ENCODE peak calls at places on chromosomes 6 and 20, in six cellular contexts. One of them, this sample, is unnamed.

GRCh38 chr20:48772183-48772976 is 55.4 kb downstream of the PREX1 start:
- DNase-seq in dorsolateral prefrontal cortex: no peak
- DNase-seq in fibroblast of pulmonary artery: no peak
- DNase-seq in CD4-positive, CD25-positive, alpha-beta regulatory T cell: no peak
- DNase-seq in astrocyte of the spinal cord: no peak
- DNase-seq in OCI-LY7: peak
- DNase-seq in this sample: peak

GRCh38 chr6:114007451-114007953 is 36.6 kb upstream of the HDAC2 start:
- DNase-seq in OCI-LY7: no peak
- DNase-seq in CD4-positive, CD25-positive, alpha-beta regulatory T cell: no peak
- DNase-seq in astrocyte of the spinal cord: peak
- DNase-seq in dorsolateral prefrontal cortex: no peak
- DNase-seq in fibroblast of pulmonary artery: no peak
- DNase-seq in this sample: peak

GRCh38 chr20:63846128-63846771 is 15.0 kb upstream of the ABHD16B start:
- DNase-seq in dorsolateral prefrontal cortex: no peak
- DNase-seq in CD4-positive, CD25-positive, alpha-beta regulatory T cell: no peak
- DNase-seq in OCI-LY7: no peak
- DNase-seq in astrocyte of the spinal cord: no peak
- DNase-seq in fibroblast of pulmonary artery: no peak
- DNase-seq in this sample: no peak

GRCh38 chr6:30013296-30013922 is 47.7 kb upstream of the POLR1H start:
- DNase-seq in CD4-positive, CD25-positive, alpha-beta regulatory T cell: no peak
- DNase-seq in dorsolateral prefrontal cortex: no peak
- DNase-seq in astrocyte of the spinal cord: no peak
- DNase-seq in fibroblast of pulmonary artery: peak
- DNase-seq in OCI-LY7: peak
- DNase-seq in this sample: peak

GRCh38 chr6:68634503-68635411 is at the start of gene ADGRB3:
- DNase-seq in fibroblast of pulmonary artery: peak
- DNase-seq in CD4-positive, CD25-positive, alpha-beta regulatory T cell: no peak
- DNase-seq in dorsolateral prefrontal cortex: peak
- DNase-seq in astrocyte of the spinal cord: peak
- DNase-seq in OCI-LY7: no peak
- DNase-seq in this sample: peak

GRCh38 chr20:37408202-37408929 is 62.4 kb downstream of the SRC start:
- DNase-seq in astrocyte of the spinal cord: no peak
- DNase-seq in OCI-LY7: no peak
- DNase-seq in CD4-positive, CD25-positive, alpha-beta regulatory T cell: no peak
- DNase-seq in fibroblast of pulmonary artery: no peak
- DNase-seq in dorsolateral prefrontal cortex: no peak
- DNase-seq in this sample: no peak

GRCh38 chr6:34021839-34022190 is 124.1 kb downstream of the GRM4 start:
- DNase-seq in OCI-LY7: no peak
- DNase-seq in astrocyte of the spinal cord: no peak
- DNase-seq in dorsolateral prefrontal cortex: no peak
- DNase-seq in fibroblast of pulmonary artery: no peak
- DNase-seq in CD4-positive, CD25-positive, alpha-beta regulatory T cell: no peak
- DNase-seq in this sample: no peak

GRCh38 chr6:99590728-99591672 is 15.6 kb upstream of the PRDM13 start:
- DNase-seq in fibroblast of pulmonary artery: no peak
- DNase-seq in dorsolateral prefrontal cortex: no peak
- DNase-seq in astrocyte of the spinal cord: no peak
- DNase-seq in OCI-LY7: no peak
- DNase-seq in CD4-positive, CD25-positive, alpha-beta regulatory T cell: no peak
- DNase-seq in this sample: no peak

GRCh38 chr6:81838031-81838430 is 85.5 kb upstream of the TENT5A start:
- DNase-seq in astrocyte of the spinal cord: peak
- DNase-seq in CD4-positive, CD25-positive, alpha-beta regulatory T cell: no peak
- DNase-seq in OCI-LY7: no peak
- DNase-seq in fibroblast of pulmonary artery: peak
- DNase-seq in dorsolateral prefrontal cortex: no peak
- DNase-seq in this sample: no peak

GRCh38 chr6:143158113-143158581 is 97.5 kb downstream of the AIG1 start:
- DNase-seq in fibroblast of pulmonary artery: no peak
- DNase-seq in astrocyte of the spinal cord: no peak
- DNase-seq in CD4-positive, CD25-positive, alpha-beta regulatory T cell: no peak
- DNase-seq in dorsolateral prefrontal cortex: no peak
- DNase-seq in OCI-LY7: no peak
- DNase-seq in this sample: no peak

GRCh38 chr6:98782772-98783171 is 51.6 kb upstream of the POU3F2 start:
- DNase-seq in dorsolateral prefrontal cortex: no peak
- DNase-seq in CD4-positive, CD25-positive, alpha-beta regulatory T cell: no peak
- DNase-seq in astrocyte of the spinal cord: no peak
- DNase-seq in OCI-LY7: no peak
- DNase-seq in fibroblast of pulmonary artery: no peak
- DNase-seq in this sample: peak

GRCh38 chr6:41843178-41843577 is 52.0 kb downstream of the USP49 start:
- DNase-seq in CD4-positive, CD25-positive, alpha-beta regulatory T cell: no peak
- DNase-seq in fibroblast of pulmonary artery: no peak
- DNase-seq in OCI-LY7: no peak
- DNase-seq in astrocyte of the spinal cord: no peak
- DNase-seq in dorsolateral prefrontal cortex: no peak
- DNase-seq in this sample: no peak

GRCh38 chr20:17895641-17896246 is 72.8 kb downstream of the SNX5 start:
- DNase-seq in fibroblast of pulmonary artery: peak
- DNase-seq in CD4-positive, CD25-positive, alpha-beta regulatory T cell: no peak
- DNase-seq in dorsolateral prefrontal cortex: peak
- DNase-seq in astrocyte of the spinal cord: peak
- DNase-seq in OCI-LY7: no peak
- DNase-seq in this sample: peak
- H3K4me3 ChIP-seq in fibroblast of pulmonary artery: peak
- H3K4me3 ChIP-seq in CD4-positive, CD25-positive, alpha-beta regulatory T cell: no peak
- H3K4me3 ChIP-seq in dorsolateral prefrontal cortex: peak
- H3K4me3 ChIP-seq in astrocyte of the spinal cord: peak
- H3K4me3 ChIP-seq in OCI-LY7: no peak
- H3K4me3 ChIP-seq in this sample: no peak

GRCh38 chr6:80098392-80098791 is 8.1 kb upstream of the BCKDHB start:
- DNase-seq in fibroblast of pulmonary artery: no peak
- DNase-seq in astrocyte of the spinal cord: no peak
- DNase-seq in dorsolateral prefrontal cortex: no peak
- DNase-seq in OCI-LY7: no peak
- DNase-seq in CD4-positive, CD25-positive, alpha-beta regulatory T cell: no peak
- DNase-seq in this sample: no peak
- H3K4me3 ChIP-seq in fibroblast of pulmonary artery: no peak
- H3K4me3 ChIP-seq in astrocyte of the spinal cord: no peak
- H3K4me3 ChIP-seq in dorsolateral prefrontal cortex: no peak
- H3K4me3 ChIP-seq in OCI-LY7: no peak
- H3K4me3 ChIP-seq in CD4-positive, CD25-positive, alpha-beta regulatory T cell: no peak
- H3K4me3 ChIP-seq in this sample: no peak

DNA sequence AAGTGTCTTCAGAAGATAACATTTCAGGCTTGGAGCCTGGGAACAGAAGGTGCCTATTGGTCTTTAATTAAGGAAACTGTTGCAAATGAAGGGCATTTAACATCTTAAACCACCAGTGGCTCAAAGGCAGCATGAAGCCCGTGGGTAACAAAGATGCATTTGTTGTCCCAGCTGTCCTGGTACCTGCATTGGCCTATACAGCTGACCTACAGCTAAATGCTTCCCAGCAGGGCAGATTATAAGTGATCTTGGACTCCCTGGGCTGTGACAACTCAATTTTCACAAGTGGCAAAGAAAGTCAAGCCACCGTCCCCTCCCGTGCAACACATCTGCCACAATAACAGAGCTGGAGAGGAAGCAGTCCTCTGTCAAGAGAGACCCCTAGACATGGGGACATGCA is 31.6 kb upstream of the EDN3 start:
- DNase-seq in dorsolateral prefrontal cortex: no peak
- DNase-seq in fibroblast of pulmonary artery: no peak
- DNase-seq in OCI-LY7: no peak
- DNase-seq in CD4-positive, CD25-positive, alpha-beta regulatory T cell: no peak
- DNase-seq in astrocyte of the spinal cord: no peak
- DNase-seq in this sample: no peak
- H3K4me3 ChIP-seq in dorsolateral prefrontal cortex: no peak
- H3K4me3 ChIP-seq in fibroblast of pulmonary artery: no peak
- H3K4me3 ChIP-seq in OCI-LY7: no peak
- H3K4me3 ChIP-seq in CD4-positive, CD25-positive, alpha-beta regulatory T cell: no peak
- H3K4me3 ChIP-seq in astrocyte of the spinal cord: no peak
- H3K4me3 ChIP-seq in this sample: no peak

DNA sequence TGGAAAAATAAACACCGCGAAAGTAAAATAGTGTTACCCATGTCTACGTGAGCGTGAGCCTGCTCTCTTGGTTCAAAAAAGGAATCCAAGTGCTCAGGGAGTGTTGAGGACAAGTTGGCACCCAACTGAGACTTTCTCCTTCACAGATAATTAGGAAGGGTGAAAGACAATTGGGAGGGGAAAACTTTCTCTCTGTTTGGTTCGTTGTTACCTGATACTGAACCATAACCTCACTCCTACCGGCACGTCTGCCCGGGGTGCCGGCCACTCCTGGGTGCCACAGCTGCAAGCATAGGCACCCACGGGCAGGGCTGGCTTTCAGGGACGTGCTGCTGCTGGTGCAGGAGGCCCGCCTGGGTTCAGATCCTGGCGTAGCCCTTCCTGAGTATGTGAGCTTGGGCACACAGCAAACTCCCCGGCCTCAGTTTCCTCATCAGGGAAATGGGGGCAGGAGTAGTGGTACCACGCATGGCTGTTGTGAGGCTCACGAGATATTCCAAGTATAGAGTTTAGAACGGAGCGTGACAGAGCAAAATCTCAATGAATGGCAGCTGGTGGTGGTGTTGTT is 38.2 kb upstream of the PMEPA1 start:
- DNase-seq in fibroblast of pulmonary artery: no peak
- DNase-seq in OCI-LY7: no peak
- DNase-seq in astrocyte of the spinal cord: no peak
- DNase-seq in dorsolateral prefrontal cortex: no peak
- DNase-seq in CD4-positive, CD25-positive, alpha-beta regulatory T cell: no peak
- DNase-seq in this sample: no peak
- H3K4me3 ChIP-seq in fibroblast of pulmonary artery: no peak
- H3K4me3 ChIP-seq in OCI-LY7: no peak
- H3K4me3 ChIP-seq in astrocyte of the spinal cord: no peak
- H3K4me3 ChIP-seq in dorsolateral prefrontal cortex: peak
- H3K4me3 ChIP-seq in CD4-positive, CD25-positive, alpha-beta regulatory T cell: no peak
- H3K4me3 ChIP-seq in this sample: no peak

GRCh38 chr6:155171747-155172191 is 92.0 kb upstream of the CLDN20 start:
- DNase-seq in OCI-LY7: no peak
- DNase-seq in dorsolateral prefrontal cortex: no peak
- DNase-seq in CD4-positive, CD25-positive, alpha-beta regulatory T cell: no peak
- DNase-seq in fibroblast of pulmonary artery: peak
- DNase-seq in astrocyte of the spinal cord: peak
- DNase-seq in this sample: no peak
- H3K4me3 ChIP-seq in OCI-LY7: no peak
- H3K4me3 ChIP-seq in dorsolateral prefrontal cortex: no peak
- H3K4me3 ChIP-seq in CD4-positive, CD25-positive, alpha-beta regulatory T cell: peak
- H3K4me3 ChIP-seq in fibroblast of pulmonary artery: peak
- H3K4me3 ChIP-seq in astrocyte of the spinal cord: no peak
- H3K4me3 ChIP-seq in this sample: peak

GRCh38 chr6:141562801-141563763 is 569.6 kb upstream of the GJE1 start:
- DNase-seq in OCI-LY7: peak
- DNase-seq in astrocyte of the spinal cord: peak
- DNase-seq in dorsolateral prefrontal cortex: peak
- DNase-seq in CD4-positive, CD25-positive, alpha-beta regulatory T cell: peak
- DNase-seq in fibroblast of pulmonary artery: peak
- DNase-seq in this sample: peak
- H3K4me3 ChIP-seq in OCI-LY7: peak
- H3K4me3 ChIP-seq in astrocyte of the spinal cord: no peak
- H3K4me3 ChIP-seq in dorsolateral prefrontal cortex: peak
- H3K4me3 ChIP-seq in CD4-positive, CD25-positive, alpha-beta regulatory T cell: peak
- H3K4me3 ChIP-seq in fibroblast of pulmonary artery: peak
- H3K4me3 ChIP-seq in this sample: peak

GRCh38 chr6:24940311-24940917 is 4.7 kb upstream of the RIPOR2 start:
- DNase-seq in CD4-positive, CD25-positive, alpha-beta regulatory T cell: no peak
- DNase-seq in dorsolateral prefrontal cortex: no peak
- DNase-seq in OCI-LY7: no peak
- DNase-seq in fibroblast of pulmonary artery: no peak
- DNase-seq in astrocyte of the spinal cord: no peak
- DNase-seq in this sample: peak
- H3K4me3 ChIP-seq in CD4-positive, CD25-positive, alpha-beta regulatory T cell: peak
- H3K4me3 ChIP-seq in dorsolateral prefrontal cortex: no peak
- H3K4me3 ChIP-seq in OCI-LY7: peak
- H3K4me3 ChIP-seq in fibroblast of pulmonary artery: no peak
- H3K4me3 ChIP-seq in astrocyte of the spinal cord: no peak
- H3K4me3 ChIP-seq in this sample: peak

GRCh38 chr20:17685168-17685567 is 3.1 kb upstream of the RRBP1 start:
- DNase-seq in OCI-LY7: no peak
- DNase-seq in dorsolateral prefrontal cortex: no peak
- DNase-seq in fibroblast of pulmonary artery: no peak
- DNase-seq in CD4-positive, CD25-positive, alpha-beta regulatory T cell: no peak
- DNase-seq in astrocyte of the spinal cord: no peak
- DNase-seq in this sample: no peak

GRCh38 chr20:17682889-17683198 is 802 bp upstream of the RRBP1 start:
- DNase-seq in CD4-positive, CD25-positive, alpha-beta regulatory T cell: no peak
- DNase-seq in dorsolateral prefrontal cortex: no peak
- DNase-seq in astrocyte of the spinal cord: no peak
- DNase-seq in OCI-LY7: no peak
- DNase-seq in fibroblast of pulmonary artery: no peak
- DNase-seq in this sample: no peak

GRCh38 chr20:17682103-17682888 is at the start of gene RRBP1:
- DNase-seq in fibroblast of pulmonary artery: peak
- DNase-seq in CD4-positive, CD25-positive, alpha-beta regulatory T cell: peak
- DNase-seq in OCI-LY7: peak
- DNase-seq in dorsolateral prefrontal cortex: peak
- DNase-seq in astrocyte of the spinal cord: peak
- DNase-seq in this sample: peak

GRCh38 chr20:17683218-17684076 is 1.4 kb upstream of the RRBP1 start:
- DNase-seq in dorsolateral prefrontal cortex: no peak
- DNase-seq in OCI-LY7: no peak
- DNase-seq in astrocyte of the spinal cord: no peak
- DNase-seq in fibroblast of pulmonary artery: no peak
- DNase-seq in CD4-positive, CD25-positive, alpha-beta regulatory T cell: no peak
- DNase-seq in this sample: no peak

DNA sequence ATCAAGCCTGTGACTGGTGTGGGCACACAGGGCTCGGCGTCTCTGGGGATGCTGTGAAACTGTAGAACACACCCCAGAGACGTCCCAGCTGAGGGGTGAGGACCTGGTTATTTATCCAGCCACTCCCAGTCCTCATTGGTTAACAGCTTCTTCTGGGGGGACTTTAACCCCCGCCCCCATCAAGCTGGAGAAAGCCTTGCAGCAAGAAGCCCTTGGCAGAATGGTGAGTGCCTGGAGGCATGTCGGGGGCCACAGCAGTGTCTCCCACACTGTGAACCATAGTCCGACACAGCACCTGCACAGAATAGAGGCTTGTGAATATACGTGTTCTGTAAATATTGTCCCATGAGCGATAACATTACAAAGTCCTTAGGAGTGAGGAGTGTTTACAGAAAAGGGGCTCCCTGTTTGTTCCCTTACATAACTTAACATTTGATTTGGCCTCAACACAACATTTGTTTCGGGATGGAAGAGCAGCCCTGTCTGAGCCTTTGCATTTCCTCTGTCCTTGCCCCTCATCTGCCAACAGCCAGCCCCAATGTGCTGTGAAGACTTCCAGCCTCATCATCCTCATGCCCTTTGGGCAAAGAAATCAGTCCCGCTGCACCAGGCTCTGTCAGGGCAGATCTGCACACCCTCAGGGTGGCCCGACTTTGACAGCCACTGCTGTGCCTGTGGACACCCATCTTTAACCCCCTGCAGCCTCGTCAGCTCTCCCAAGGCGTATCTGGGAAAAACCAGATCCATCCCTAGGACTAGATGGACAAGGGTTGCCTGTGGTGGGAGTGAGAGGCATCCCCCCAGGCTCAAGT is 2.2 kb upstream of the RRBP1 start:
- DNase-seq in astrocyte of the spinal cord: no peak
- DNase-seq in CD4-positive, CD25-positive, alpha-beta regulatory T cell: no peak
- DNase-seq in fibroblast of pulmonary artery: no peak
- DNase-seq in OCI-LY7: no peak
- DNase-seq in dorsolateral prefrontal cortex: no peak
- DNase-seq in this sample: no peak
- H3K4me3 ChIP-seq in astrocyte of the spinal cord: no peak
- H3K4me3 ChIP-seq in CD4-positive, CD25-positive, alpha-beta regulatory T cell: no peak
- H3K4me3 ChIP-seq in fibroblast of pulmonary artery: no peak
- H3K4me3 ChIP-seq in OCI-LY7: no peak
- H3K4me3 ChIP-seq in dorsolateral prefrontal cortex: no peak
- H3K4me3 ChIP-seq in this sample: no peak